ENCODE peak calls at places on chromosomes 11 and 22, in four cellular contexts. B, C, L and Z are unnamed samples.

GRCh38 chr11:8082391-8083087 is 1.5 kb downstream of the TUB start:
- DNase-seq in B (no peak), C (no peak), L (no peak), Z (no peak)

GRCh38 chr22:20552450-20552894 is 45.1 kb downstream of the MED15 start:
- DNase-seq in B (no peak), C (peak; percentile 40), L (no peak), Z (no peak)

GRCh38 chr11:69392104-69392653 is 89.3 kb upstream of the LINC01488 start:
- DNase-seq in B (no peak), C (no peak), L (no peak), Z (no peak)

GRCh38 chr11:72319261-72319660 is 75.3 kb upstream of the PHOX2A start:
- DNase-seq in B (no peak), C (no peak), L (no peak), Z (no peak)

GRCh38 chr11:119229736-119230135 is 23.6 kb downstream of the CBL start:
- DNase-seq in B (no peak), C (no peak), L (no peak), Z (no peak)

GRCh38 chr11:83044958-83045712 is 26.6 kb downstream of the RAB30 start:
- DNase-seq in B (no peak), C (peak; percentile 91), L (no peak), Z (peak; percentile 37)

GRCh38 chr11:8233691-8234424 is 29.8 kb downstream of the LMO1 start:
- DNase-seq in B (no peak), C (peak; percentile 19), L (no peak), Z (no peak)

GRCh38 chr11:69053169-69053477 is 4.4 kb downstream of the TPCN2 start:
- DNase-seq in B (no peak), C (no peak), L (no peak), Z (no peak)

GRCh38 chr11:107563702-107564101 is 1.8 kb downstream of the ALKBH8 start:
- DNase-seq in B (no peak), C (peak; percentile 64), L (no peak), Z (peak; percentile 29)

GRCh38 chr11:116499396-116500001 is 273.3 kb downstream of the BUD13 start:
- DNase-seq in B (peak; percentile 75), C (peak; percentile 35), L (peak; percentile 82), Z (peak; percentile 82)

GRCh38 chr11:110509485-110509884 is 79.7 kb downstream of the FDX1 start:
- DNase-seq in B (no peak), C (no peak), L (no peak), Z (no peak)

GRCh38 chr11:86740628-86741488 is 59.5 kb upstream of the PRSS23 start:
- DNase-seq in B (peak; percentile 62), C (peak; percentile 95), L (no peak), Z (no peak)

GRCh38 chr11:12727556-12728070 is 53.4 kb downstream of the TEAD1 start:
- DNase-seq in B (no peak), C (peak; percentile 77), L (no peak), Z (no peak)

GRCh38 chr11:6619021-6619745 is at the start of gene TPP1:
- DNase-seq in B (peak; percentile 95), C (peak; percentile 96), L (peak; percentile 90), Z (peak; percentile 98)

GRCh38 chr22:42324991-42325710 is 54.7 kb upstream of the TCF20 start:
- DNase-seq in B (no peak), C (no peak), L (no peak), Z (no peak)

GRCh38 chr22:31753005-31753633 is 700 bp upstream of the DEPDC5 start:
- DNase-seq in B (peak; percentile 42), C (no peak), L (peak; percentile 48), Z (peak; percentile 35)

GRCh38 chr11:41660585-41660984 is 201.1 kb upstream of the LRRC4C start:
- DNase-seq in B (no peak), C (no peak), L (no peak), Z (no peak)

GRCh38 chr11:29333993-29334780 is 682.6 kb downstream of the KCNA4 start:
- DNase-seq in B (no peak), C (peak; percentile 65), L (no peak), Z (peak; percentile 38)

GRCh38 chr11:96061730-96062524 is 138.0 kb upstream of the MTMR2 start:
- DNase-seq in B (no peak), C (no peak), L (no peak), Z (no peak)

GRCh38 chr22:43852605-43853327 is 9.5 kb downstream of the SULT4A1 start:
- DNase-seq in B (no peak), C (no peak), L (no peak), Z (no peak)

GRCh38 chr22:27778299-27779090 is 23.1 kb downstream of the MN1 start:
- DNase-seq in B (no peak), C (no peak), L (no peak), Z (no peak)

GRCh38 chr11:64559351-64560138 is 31.5 kb upstream of the SLC22A12 start:
- DNase-seq in B (no peak), C (no peak), L (peak; percentile 34), Z (no peak)

GRCh38 chr11:33899383-33900037 is 7.6 kb upstream of the LMO2 start:
- DNase-seq in B (peak; percentile 67), C (peak; percentile 74), L (no peak), Z (no peak)

GRCh38 chr11:118304227-118304808 is at the start of gene CD3E:
- DNase-seq in B (no peak), C (no peak), L (no peak), Z (no peak)

GRCh38 chr11:13463779-13464290 is 813 bp upstream of the BTBD10 start:
- DNase-seq in B (no peak), C (no peak), L (no peak), Z (peak; percentile 10)

GRCh38 chr11:70158201-70158600 is 44.9 kb upstream of the FADD start:
- DNase-seq in B (no peak), C (peak; percentile 6), L (no peak), Z (no peak)

GRCh38 chr22:46056169-46057041 is 79.4 kb upstream of the WNT7B start:
- DNase-seq in B (no peak), C (no peak), L (peak; percentile 74), Z (no peak)

GRCh38 chr11:3160252-3161031 is 4.7 kb downstream of the OSBPL5 start:
- DNase-seq in B (peak; percentile 84), C (peak; percentile 90), L (peak; percentile 92), Z (no peak)

GRCh38 chr11:15697437-15698236 is 582.9 kb downstream of the INSC start:
- DNase-seq in B (peak; percentile 18), C (no peak), L (peak; percentile 76), Z (no peak)

DNA sequence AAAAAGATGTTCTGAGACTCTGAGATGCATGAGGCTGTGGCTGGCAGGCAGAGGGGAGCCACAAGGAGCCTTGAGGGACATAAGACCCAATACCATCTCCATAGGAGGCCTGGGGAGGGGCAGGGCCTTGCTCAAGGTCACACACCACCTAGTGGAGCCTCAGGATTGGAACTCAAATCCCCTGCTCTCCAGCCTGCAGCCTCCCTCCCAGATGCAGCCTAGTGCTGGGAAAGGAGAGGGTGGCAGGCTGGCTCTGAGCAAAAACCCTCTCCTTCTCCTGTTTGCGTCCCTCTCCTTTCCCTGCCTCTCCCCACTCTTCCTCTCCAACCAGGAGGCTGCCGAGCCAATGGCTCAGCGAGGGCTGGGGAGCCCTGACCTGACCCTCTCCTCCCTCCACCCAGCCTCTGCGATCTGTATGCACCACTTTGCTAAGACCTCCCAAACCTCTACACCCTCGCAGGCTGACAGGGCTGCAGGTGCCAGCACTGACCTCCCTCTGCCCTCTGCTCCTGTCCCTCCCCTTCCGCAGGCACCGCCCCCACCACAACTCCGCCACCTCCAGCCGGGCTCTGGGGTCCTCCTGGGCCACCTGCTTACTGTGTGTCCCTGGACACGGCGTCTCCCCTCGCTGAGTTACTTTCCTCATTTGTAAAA is 14.7 kb downstream of the IGLL1 start:
- DNase-seq in B (no peak), C (no peak), L (no peak), Z (peak; percentile 49)
- TF ChIP-seq CTCF in B (no peak), C (peak; percentile 28), L (no peak), Z (no peak)

GRCh38 chr11:1761857-1762536 is 1.7 kb downstream of the CTSD start:
- DNase-seq in B (no peak), C (no peak), L (peak; percentile 68), Z (no peak)

GRCh38 chr11:1765871-1766718 is 2.4 kb upstream of the CTSD start:
- DNase-seq in B (no peak), C (no peak), L (peak; percentile 47), Z (no peak)

GRCh38 chr11:1762537-1763302 is 1.0 kb downstream of the CTSD start:
- DNase-seq in B (peak; percentile 84), C (no peak), L (peak; percentile 88), Z (peak; percentile 39)

GRCh38 chr11:1763336-1763795 is 361 bp downstream of the CTSD start:
- DNase-seq in B (no peak), C (no peak), L (no peak), Z (peak; percentile 38)

DNA sequence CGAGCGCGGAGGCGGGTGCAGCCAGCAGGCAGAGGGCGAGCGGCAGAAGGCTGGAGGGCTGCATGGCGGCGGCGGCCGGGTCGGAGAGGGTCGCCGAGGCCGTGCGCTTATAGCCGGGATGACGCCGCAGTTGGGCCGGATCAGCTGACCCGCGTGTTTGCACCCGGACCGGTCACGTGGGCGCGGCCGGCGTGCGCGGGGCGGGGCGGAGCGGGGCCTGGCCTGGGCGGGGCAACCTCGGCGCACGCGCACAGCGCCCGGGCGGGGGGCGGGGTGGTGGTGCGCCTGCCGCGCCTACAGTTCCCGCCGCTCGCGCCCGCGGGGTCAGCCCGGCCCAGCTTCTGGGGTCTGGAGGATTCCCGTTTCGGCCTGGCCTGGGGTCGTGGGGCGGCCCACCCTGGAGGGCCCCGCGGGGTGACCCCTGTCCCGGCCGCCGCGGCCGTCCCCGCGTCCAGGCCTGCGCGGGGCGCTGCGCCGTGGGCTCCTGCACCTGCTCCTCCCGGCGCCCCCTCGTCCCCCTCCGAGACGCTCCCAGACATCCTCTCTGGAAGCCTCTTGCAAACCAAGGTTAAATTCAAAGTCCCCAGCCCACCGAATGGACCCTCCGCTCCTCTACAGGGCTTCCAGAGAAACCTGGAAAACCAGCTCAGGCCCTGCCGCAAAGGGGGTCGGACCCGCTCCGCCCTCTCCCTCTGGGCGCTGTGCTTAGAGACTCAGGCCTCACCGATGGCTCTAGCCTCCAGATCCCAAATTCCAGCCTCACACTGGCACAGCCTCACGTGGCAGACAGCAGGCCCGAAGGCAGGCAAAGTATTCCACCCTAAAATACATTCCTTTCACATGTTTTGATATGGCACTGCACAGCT is at the start of gene CTSD:
- DNase-seq in B (peak; percentile 91), C (peak; percentile 63), L (peak; percentile 96), Z (peak; percentile 100)
- TF ChIP-seq CTCF in B (no peak), C (no peak), L (no peak), Z (peak; percentile 4)

GRCh38 chr22:38872831-38873248 is 824 bp upstream of the CBX6 start:
- DNase-seq in B (peak; percentile 68), C (no peak), L (peak; percentile 79), Z (no peak)
- TF ChIP-seq CTCF in B (no peak), C (no peak), L (no peak), Z (no peak)

GRCh38 chr11:10304495-10305261 is at the start of gene ADM:
- DNase-seq in B (peak; percentile 85), C (peak; percentile 92), L (peak; percentile 87), Z (peak; percentile 73)
- TF ChIP-seq CTCF in B (peak; percentile 37), C (peak; percentile 47), L (peak; percentile 37), Z (peak; percentile 46)

DNA sequence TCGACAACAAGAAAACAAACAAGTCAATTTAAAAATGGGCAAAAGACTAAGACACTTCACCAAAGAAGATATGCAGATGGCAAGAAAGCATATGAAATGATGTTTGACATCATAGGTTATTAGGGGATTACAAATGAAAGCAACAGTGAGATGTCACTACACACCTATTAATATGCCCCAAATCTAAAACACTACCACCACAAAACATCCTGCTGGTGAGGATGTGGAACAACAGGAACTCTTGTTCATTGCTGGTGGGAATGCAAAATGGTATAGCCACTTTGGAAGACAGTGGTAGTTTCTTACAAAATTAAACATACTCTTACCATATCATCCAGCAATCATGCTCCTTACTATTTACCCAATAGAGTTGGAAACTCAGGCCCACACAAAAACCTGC is 29.0 kb downstream of the PRRG4 start:
- DNase-seq in B (no peak), C (no peak), L (no peak), Z (no peak)
- TF ChIP-seq CTCF in B (no peak), C (peak; percentile 15), L (no peak), Z (no peak)

GRCh38 chr11:67629386-67630229 is at the start of gene NUDT8:
- DNase-seq in B (peak; percentile 84), C (peak; percentile 54), L (peak; percentile 94), Z (peak; percentile 90)
- TF ChIP-seq CTCF in B (peak; percentile 60), C (peak; percentile 84), L (peak; percentile 84), Z (peak; percentile 74)